ENCODE peak calls at places on chromosomes 7 and 10, in six cellular contexts. Y, H, V, D, L and N are unnamed samples.

GRCh38 chr7:157211710-157212109 is 73.0 kb downstream of the UBE3C start:
- DNase-seq in L (peak), D (no peak), V (no peak), H (no peak), Y (no peak), N (no peak)

GRCh38 chr7:98151884-98152283 is 45.2 kb downstream of the LMTK2 start:
- DNase-seq in V (no peak), L (no peak), Y (no peak), H (no peak), D (no peak), N (no peak)

GRCh38 chr10:49700997-49701396 is 21.5 kb downstream of the C10orf53 start:
- DNase-seq in Y (peak), D (no peak), V (no peak), H (no peak), L (peak), N (no peak)

GRCh38 chr10:8053446-8054242 is 844 bp upstream of the GATA3 start:
- DNase-seq in Y (peak), V (peak), H (peak), D (peak), L (no peak), N (peak)

GRCh38 chr7:151124899-151125399 is 38.7 kb downstream of the AGAP3 start:
- DNase-seq in V (no peak), Y (no peak), H (no peak), L (no peak), D (no peak), N (no peak)

GRCh38 chr10:124659380-124659779 is 84.8 kb downstream of the FAM53B start:
- DNase-seq in V (no peak), H (no peak), D (no peak), L (no peak), Y (no peak), N (no peak)

GRCh38 chr7:122412886-122413285 is 108.3 kb upstream of the FEZF1 start:
- DNase-seq in D (no peak), V (no peak), H (peak), L (no peak), Y (no peak), N (no peak)

GRCh38 chr10:5291501-5292195 is 73.1 kb upstream of the UCN3 start:
- DNase-seq in L (no peak), H (no peak), Y (peak), D (peak), V (no peak), N (no peak)

GRCh38 chr10:66307826-66308225 is 618.0 kb upstream of the LRRTM3 start:
- DNase-seq in D (no peak), Y (peak), V (no peak), L (no peak), H (no peak), N (no peak)

GRCh38 chr10:122348512-122348911 is 26.0 kb upstream of the PLEKHA1 start:
- DNase-seq in V (no peak), Y (peak), H (no peak), D (no peak), L (no peak), N (no peak)

GRCh38 chr10:105797234-105797890 is 1156.3 kb downstream of the SORCS3 start:
- DNase-seq in D (no peak), Y (peak), L (no peak), V (no peak), H (no peak), N (peak)

GRCh38 chr7:65441010-65441409 is 67.4 kb downstream of the ZNF92 start:
- DNase-seq in Y (peak), L (no peak), D (no peak), V (no peak), H (no peak), N (no peak)

GRCh38 chr10:71337219-71337625 is 18.2 kb downstream of the SLC29A3 start:
- DNase-seq in D (no peak), V (no peak), L (no peak), H (no peak), Y (peak), N (no peak)

GRCh38 chr10:93062499-93063216 is 2.1 kb downstream of the CYP26C1 start:
- DNase-seq in Y (no peak), L (no peak), V (no peak), H (no peak), D (peak), N (no peak)

GRCh38 chr10:127922675-127923366 is 15.9 kb downstream of the PTPRE start:
- DNase-seq in D (no peak), H (peak), Y (peak), L (no peak), V (peak), N (peak)

GRCh38 chr10:117662126-117662525 is 119.6 kb downstream of the EMX2 start:
- DNase-seq in L (no peak), H (no peak), D (no peak), Y (no peak), V (no peak), N (no peak)

GRCh38 chr10:84360634-84361365 is 32.4 kb downstream of the CCSER2 start:
- DNase-seq in L (no peak), H (no peak), Y (no peak), V (no peak), D (no peak), N (no peak)

GRCh38 chr10:121668336-121669009 is 70.2 kb upstream of the FGFR2 start:
- DNase-seq in H (peak), L (no peak), V (no peak), D (no peak), Y (no peak), N (peak)

GRCh38 chr10:128850647-128851046 is 616.4 kb upstream of the MGMT start:
- DNase-seq in Y (no peak), L (no peak), D (no peak), V (no peak), H (no peak), N (no peak)

GRCh38 chr10:112535432-112536038 is 88.5 kb downstream of the VTI1A start:
- DNase-seq in H (no peak), D (no peak), Y (no peak), V (no peak), L (no peak), N (no peak)

GRCh38 chr7:3265388-3265787 is 35.7 kb upstream of the SDK1 start:
- DNase-seq in L (no peak), H (no peak), V (no peak), Y (no peak), D (no peak), N (no peak)

GRCh38 chr10:122559228-122559627 is 1.3 kb upstream of the DMBT1 start:
- DNase-seq in V (no peak), Y (no peak), D (no peak), L (no peak), H (no peak), N (no peak)